ENCODE peak calls at places on chromosomes 13 and 19, in eight cellular contexts. U, G, A, Y, F, J, W and I are unnamed samples.

GRCh38 chr19:40786060-40787037 is 8.3 kb downstream of the RAB4B start:
- DNase-seq in Y (no peak), W (no peak), G (no peak), F (no peak), J (no peak), U (no peak), A (no peak), I (no peak)

GRCh38 chr13:24921003-24921402 is 157.0 kb downstream of the RNF17 start:
- DNase-seq in G (no peak), J (no peak), F (no peak), Y (no peak), W (no peak), U (no peak), A (no peak), I (no peak)

GRCh38 chr19:38878575-38879399 is 712 bp upstream of the RINL start:
- DNase-seq in J (no peak), W (peak), A (no peak), G (no peak), F (no peak), U (no peak), Y (no peak), I (no peak)

GRCh38 chr13:50375792-50376191 is 360.5 kb downstream of the KCNRG start:
- DNase-seq in G (no peak), J (no peak), Y (no peak), W (no peak), A (no peak), U (no peak), F (no peak), I (peak)

GRCh38 chr19:53982056-53982455 is 9.4 kb upstream of the CACNG6 start:
- DNase-seq in W (no peak), J (no peak), U (peak), A (peak), G (no peak), Y (no peak), F (no peak), I (no peak)

GRCh38 chr13:48317511-48317981 is 14.0 kb downstream of the RB1 start:
- DNase-seq in W (no peak), Y (no peak), J (no peak), U (no peak), G (no peak), A (peak), F (no peak), I (no peak)

GRCh38 chr19:18807861-18808331 is 16.8 kb upstream of the COMP start:
- DNase-seq in Y (no peak), J (no peak), G (no peak), U (no peak), W (no peak), A (no peak), F (no peak), I (no peak)

GRCh38 chr19:5282926-5283325 is 57.7 kb downstream of the PTPRS start:
- DNase-seq in U (no peak), F (no peak), A (no peak), Y (no peak), J (no peak), W (no peak), G (no peak), I (no peak)

GRCh38 chr19:15328312-15328711 is 4.0 kb downstream of the BRD4 start:
- DNase-seq in J (no peak), Y (no peak), G (no peak), F (no peak), W (no peak), U (no peak), A (no peak), I (no peak)

GRCh38 chr13:108878732-108879131 is 249.3 kb downstream of the MYO16 start:
- DNase-seq in G (no peak), J (no peak), Y (no peak), A (no peak), F (no peak), U (no peak), W (no peak), I (no peak)

GRCh38 chr19:55488986-55489710 is 912 bp downstream of the SSC5D start:
- DNase-seq in U (no peak), A (peak), G (no peak), J (no peak), Y (no peak), F (no peak), W (no peak), I (no peak)

GRCh38 chr13:48401480-48401879 is 11.4 kb downstream of the LPAR6 start:
- DNase-seq in Y (no peak), U (no peak), J (no peak), W (peak), F (no peak), A (no peak), G (no peak), I (no peak)

GRCh38 chr13:51849145-51850101 is 4.4 kb upstream of the TMEM272 start:
- DNase-seq in W (peak), A (peak), Y (no peak), J (peak), G (peak), F (no peak), U (peak), I (peak)

GRCh38 chr19:48133094-48133493 is 22.5 kb upstream of the PLA2G4C start:
- DNase-seq in W (no peak), G (no peak), F (no peak), Y (no peak), J (no peak), U (no peak), A (no peak), I (no peak)

GRCh38 chr19:5153601-5154128 is 184.8 kb downstream of the KDM4B start:
- DNase-seq in W (no peak), G (no peak), A (no peak), Y (no peak), J (no peak), U (no peak), F (no peak), I (no peak)

GRCh38 chr19:32406161-32407003 is 812 bp downstream of the DPY19L3 start:
- DNase-seq in U (peak), J (peak), Y (no peak), A (peak), W (no peak), F (no peak), G (no peak), I (no peak)

GRCh38 chr19:38251564-38252051 is 4.6 kb downstream of the PPP1R14A start:
- DNase-seq in U (no peak), J (no peak), Y (no peak), G (no peak), W (no peak), A (no peak), F (no peak), I (no peak)

GRCh38 chr19:10517361-10517759 is at the start of gene S1PR5:
- DNase-seq in W (no peak), Y (peak), F (no peak), J (no peak), U (peak), G (no peak), A (no peak), I (peak)

GRCh38 chr13:71797487-71797886 is 69.5 kb downstream of the DACH1 start:
- DNase-seq in Y (no peak), U (no peak), F (no peak), J (no peak), A (peak), G (no peak), W (no peak), I (no peak)

GRCh38 chr13:23428183-23428528 is 5.3 kb downstream of the SACS start:
- DNase-seq in A (no peak), Y (no peak), J (no peak), G (no peak), W (no peak), F (no peak), U (no peak), I (peak)

GRCh38 chr13:113771709-113772331 is 12.8 kb downstream of the TMEM255B start:
- DNase-seq in F (no peak), G (no peak), Y (no peak), U (no peak), J (no peak), A (no peak), W (peak), I (peak)

GRCh38 chr13:74197686-74198085 is 63.5 kb upstream of the KLF12 start:
- DNase-seq in Y (no peak), J (no peak), W (no peak), A (no peak), G (no peak), F (no peak), U (no peak), I (no peak)

GRCh38 chr13:111387026-111387871 is 66.8 kb downstream of the TEX29 start:
- DNase-seq in J (no peak), F (no peak), A (no peak), U (no peak), W (peak), Y (no peak), G (no peak), I (peak)